ENCODE peak calls at places on chromosomes 6 and 20, in eight cellular contexts. V is adrenal gland; Y is HCT116; W is PC-3; Z is heart left ventricle; F is CD8-positive, alpha-beta memory T cell; T is AG04450; A is CD4-positive, alpha-beta memory T cell. M is an unnamed sample. For H3K27me3, the result is how much of the 10 kb centered on the place peaks cover.

GRCh38 chr20:33017542-33017941 is 10.0 kb downstream of the BPIFB2 start:
- DNase-seq in W (no peak), T (no peak), V (no peak), Y (no peak), A (no peak), Z (no peak), F (no peak), M (no peak)

GRCh38 chr6:41449399-41450245 is 96.6 kb upstream of the FOXP4 start:
- DNase-seq in W (no peak), F (no peak), A (no peak), T (no peak), Y (no peak), V (peak), Z (peak), M (no peak)

GRCh38 chr6:145711372-145711771 is 23.9 kb downstream of the EPM2A start:
- DNase-seq in T (no peak), Y (no peak), W (no peak), A (no peak), Z (no peak), F (no peak), V (no peak), M (no peak)

GRCh38 chr6:45685076-45685475 is 307.3 kb upstream of the SUPT3H start:
- DNase-seq in T (no peak), W (no peak), V (no peak), Z (no peak), F (no peak), Y (no peak), A (no peak), M (no peak)

GRCh38 chr20:3744806-3745685 is 12.6 kb downstream of the HSPA12B start:
- DNase-seq in Y (peak), A (peak), T (no peak), W (peak), V (peak), Z (peak), F (peak), M (peak)

GRCh38 chr6:24069546-24069945 is 56.5 kb upstream of the NRSN1 start:
- DNase-seq in Z (no peak), T (no peak), W (no peak), Y (no peak), V (no peak), F (no peak), A (no peak), M (no peak)

GRCh38 chr6:1122083-1122482 is 189.8 kb upstream of the FOXQ1 start:
- DNase-seq in W (no peak), V (no peak), Y (no peak), Z (no peak), A (no peak), F (no peak), T (no peak), M (no peak)

GRCh38 chr6:36386495-36387439 is 702 bp downstream of the ETV7 start:
- DNase-seq in Z (no peak), A (no peak), Y (no peak), W (peak), F (no peak), T (peak), V (peak), M (no peak)

GRCh38 chr20:54201268-54201846 is 6.5 kb upstream of the PFDN4 start:
- DNase-seq in V (no peak), F (no peak), W (no peak), A (no peak), T (no peak), Z (no peak), Y (no peak), M (no peak)

GRCh38 chr6:85449818-85450577 is at the start of gene NT5E:
- DNase-seq in F (peak), Z (peak), T (no peak), W (peak), V (peak), A (no peak), Y (no peak), M (no peak)

GRCh38 chr6:7732219-7732618 is 6.3 kb downstream of the BMP6 start:
- DNase-seq in A (no peak), Z (no peak), F (no peak), T (no peak), W (no peak), V (no peak), Y (no peak), M (no peak)

GRCh38 chr20:47576516-47577033 is 74.9 kb downstream of the NCOA3 start:
- DNase-seq in V (peak), F (no peak), A (no peak), T (peak), W (peak), Z (peak), Y (peak), M (no peak)

GRCh38 chr20:53613748-53614147 is 20.1 kb upstream of the ZNF217 start:
- DNase-seq in W (no peak), A (no peak), Z (no peak), V (no peak), T (no peak), Y (no peak), F (no peak), M (no peak)

GRCh38 chr6:101722991-101723579 is 329.6 kb downstream of the GRIK2 start:
- DNase-seq in Z (no peak), Y (no peak), V (no peak), W (peak), F (no peak), T (peak), A (no peak), M (no peak)

GRCh38 chr20:21179796-21180195 is 53.9 kb downstream of the KIZ start:
- DNase-seq in Y (no peak), F (no peak), A (no peak), T (no peak), Z (no peak), W (no peak), V (no peak), M (no peak)

GRCh38 chr20:37278966-37279590 is 10.4 kb upstream of the MANBAL start:
- DNase-seq in T (no peak), V (no peak), A (no peak), Y (no peak), F (no peak), W (no peak), Z (no peak), M (no peak)
- H3K27me3 ChIP-seq in T (under half), V (under half), A (under half), Y (under half), F (under half), W (under half), Z (under half), M (under half)

GRCh38 chr20:62735331-62735821 is 26.7 kb downstream of the NTSR1 start:
- DNase-seq in W (no peak), Y (peak), F (no peak), V (no peak), Z (peak), T (no peak), A (no peak), M (no peak)
- H3K27me3 ChIP-seq in W (under half), Y (under half), F (under half), V (under half), Z (under half), T (under half), A (under half), M (under half)

GRCh38 chr6:73443555-73443954 is 8.5 kb downstream of the CGAS start:
- DNase-seq in T (no peak), Z (no peak), W (no peak), V (no peak), F (no peak), A (no peak), Y (no peak), M (no peak)
- H3K27me3 ChIP-seq in T (under half), Z (under half), W (under half), V (under half), F (under half), A (under half), Y (under half), M (under half)

DNA sequence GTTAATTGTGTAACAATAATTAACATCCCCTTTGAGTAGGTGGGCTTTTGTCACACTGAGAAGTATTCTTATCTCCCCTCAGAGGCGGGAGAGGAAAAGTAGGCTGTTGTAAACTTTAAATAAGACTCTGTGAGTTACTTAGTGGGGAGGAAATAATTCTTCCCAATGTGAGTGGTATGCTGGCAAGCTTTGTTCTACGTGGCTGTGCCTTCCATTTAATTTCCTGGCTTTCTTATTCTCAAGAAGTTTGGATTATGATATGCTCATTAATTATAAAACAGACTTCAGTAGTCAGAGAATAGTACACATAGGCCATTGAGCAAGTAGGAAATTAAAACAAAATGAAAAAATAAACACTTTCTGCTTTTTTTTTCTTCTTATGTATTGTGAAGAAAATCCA is 19.1 kb downstream of the ADGRB3 start:
- DNase-seq in Y (no peak), F (no peak), Z (no peak), A (no peak), W (no peak), V (no peak), T (no peak), M (no peak)
- H3K27me3 ChIP-seq in Y (under half), F (under half), Z (under half), A (under half), W (under half), V (under half), T (under half), M (under half)

GRCh38 chr6:159229526-159229925 is 60.3 kb downstream of the FNDC1 start:
- DNase-seq in F (no peak), A (no peak), W (no peak), Z (no peak), Y (no peak), T (no peak), V (no peak), M (no peak)

GRCh38 chr6:159232106-159232645 is 63.0 kb downstream of the FNDC1 start:
- DNase-seq in F (no peak), Z (no peak), T (no peak), V (no peak), A (no peak), W (no peak), Y (no peak), M (no peak)

GRCh38 chr6:159233365-159234101 is 64.3 kb downstream of the FNDC1 start:
- DNase-seq in W (no peak), T (no peak), Z (no peak), Y (no peak), A (no peak), V (no peak), F (no peak), M (no peak)

GRCh38 chr6:159232751-159233150 is 63.6 kb downstream of the FNDC1 start:
- DNase-seq in W (no peak), Y (no peak), V (no peak), Z (no peak), T (no peak), F (no peak), A (no peak), M (no peak)

GRCh38 chr6:159234102-159234553 is 64.9 kb downstream of the FNDC1 start:
- DNase-seq in T (no peak), Y (no peak), Z (no peak), W (no peak), A (no peak), F (no peak), V (no peak), M (no peak)
- H3K27me3 ChIP-seq in T (under half), Y (under half), Z (under half), W (half or more), A (under half), F (under half), V (under half), M (under half)

GRCh38 chr6:148342146-148343027 is at the start of gene SASH1:
- DNase-seq in F (no peak), Z (peak), Y (peak), V (peak), W (peak), T (peak), A (no peak), M (peak)
- H3K27me3 ChIP-seq in F (under half), Z (under half), Y (under half), V (under half), W (under half), T (under half), A (under half), M (under half)

M was measured in iPS DF 6.9.